ENCODE peak calls at places on chromosomes 13 and 19, in five cellular contexts. B is upper lobe of left lung, C is HepG2, E is A549, K is K562. F is an unnamed sample.
A peak's percentile ranks its signal among the peaks of the same experiment; 100 is the strongest.

GRCh38 chr13:46551410-46552301 is 1.3 kb upstream of the LRCH1 start:
- ATAC-seq in B (peak; percentile 61), C (peak; percentile 55), E (peak; percentile 70), K (peak; percentile 51), F (peak; percentile 21)

GRCh38 chr19:38059897-38060296 is 152.9 kb downstream of the SIPA1L3 start:
- ATAC-seq in B (no peak), C (no peak), E (no peak), K (no peak), F (no peak)

GRCh38 chr19:58560007-58560887 is 1.8 kb upstream of the UBE2M start:
- ATAC-seq in B (no peak), C (no peak), E (no peak), K (no peak), F (no peak)

GRCh38 chr19:5281588-5281987 is 59.0 kb downstream of the PTPRS start:
- ATAC-seq in B (peak; percentile 86), C (peak; percentile 35), E (no peak), K (no peak), F (peak; percentile 95)

GRCh38 chr13:51804295-51805172 is 571 bp upstream of the DHRS12 start:
- ATAC-seq in B (no peak), C (no peak), E (no peak), K (no peak), F (no peak)

GRCh38 chr19:50493171-50493570 is 16.5 kb upstream of the GARIN5A start:
- ATAC-seq in B (no peak), C (no peak), E (no peak), K (no peak), F (no peak)

GRCh38 chr19:4291200-4291732 is 10.9 kb downstream of the TMIGD2 start:
- ATAC-seq in B (no peak), C (no peak), E (no peak), K (no peak), F (no peak)

GRCh38 chr13:100517135-100517534 is 71.5 kb downstream of the GGACT start:
- ATAC-seq in B (no peak), C (peak; percentile 97), E (peak; percentile 69), K (no peak), F (no peak)

GRCh38 chr19:42352216-42352892 is 26.9 kb downstream of the MEGF8 start:
- ATAC-seq in B (no peak), C (no peak), E (peak; percentile 47), K (peak; percentile 49), F (no peak)

GRCh38 chr13:51202477-51203046 is 19.6 kb upstream of the FAM124A start:
- ATAC-seq in B (no peak), C (no peak), E (no peak), K (no peak), F (no peak)

GRCh38 chr19:36182612-36183454 is 30.6 kb upstream of the COX7A1 start:
- ATAC-seq in B (peak; percentile 34), C (no peak), E (peak; percentile 32), K (no peak), F (no peak)

GRCh38 chr13:48223016-48223385 is 10.0 kb upstream of the ITM2B start:
- ATAC-seq in B (no peak), C (no peak), E (no peak), K (no peak), F (no peak)

GRCh38 chr19:38245826-38246498 is 10.2 kb downstream of the PPP1R14A start:
- ATAC-seq in B (no peak), C (no peak), E (no peak), K (no peak), F (peak; percentile 71)

DNA sequence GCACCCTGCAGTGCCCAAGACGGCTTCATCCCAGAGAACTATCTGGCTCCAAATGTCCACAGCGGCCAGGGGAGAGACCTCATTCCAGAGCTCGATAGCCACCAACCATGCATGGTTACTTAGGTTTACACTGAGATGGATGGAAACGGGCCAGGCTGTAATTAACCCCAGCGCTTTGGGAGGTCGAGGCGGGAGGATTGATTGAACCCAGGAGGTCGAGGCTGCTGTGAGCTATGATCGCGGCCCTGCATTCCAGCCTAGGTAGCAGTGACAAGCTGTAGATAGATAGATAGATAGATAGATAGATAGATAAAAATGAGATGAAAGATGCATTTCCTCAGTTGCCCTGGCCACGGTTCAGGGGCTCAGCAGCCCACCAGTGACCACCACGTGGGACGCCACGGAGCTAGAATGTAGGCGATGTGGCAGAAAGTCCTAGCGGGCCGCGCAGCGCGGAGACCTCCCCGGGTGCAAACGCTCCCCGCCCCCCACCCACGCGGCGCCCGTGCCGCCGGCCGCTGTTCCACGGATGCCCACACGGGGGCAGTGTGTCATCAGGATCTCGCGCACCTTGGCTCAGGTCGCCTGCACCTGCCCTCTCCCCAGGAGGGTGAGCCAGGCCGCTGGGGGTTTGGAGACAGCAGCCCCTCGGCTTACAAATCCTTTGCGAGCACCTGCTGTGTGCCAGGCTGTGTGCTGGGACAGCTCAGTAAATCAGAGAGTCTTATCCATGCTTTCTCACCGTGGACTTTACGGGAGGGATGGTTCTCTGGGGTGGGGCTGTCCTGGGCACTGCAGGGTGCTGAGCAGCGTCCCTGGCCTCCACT is 13.5 kb upstream of the TLE5 start:
- ATAC-seq in B (peak; percentile 86), C (peak; percentile 77), E (peak; percentile 86), K (peak; percentile 74), F (peak; percentile 60)
- TF ChIP-seq EP300 in B (no peak), C (no peak), E (no peak), K (no peak), F (no peak)

GRCh38 chr19:17128403-17128802 is 52.8 kb downstream of the MYO9B start:
- ATAC-seq in B (no peak), C (no peak), E (no peak), K (no peak), F (no peak)
- H3K27ac ChIP-seq in B (no peak overlapping the region), C (no peak overlapping the region), E (no peak overlapping the region), K (no peak overlapping the region), F (no peak overlapping the region)

GRCh38 chr13:110455941-110456340 is 105.6 kb downstream of the RAB20 start:
- ATAC-seq in B (peak; percentile 87), C (peak; percentile 96), E (peak; percentile 98), K (peak; percentile 99), F (peak; percentile 90)
- H3K4me3 ChIP-seq in B (no peak overlapping the region), C (no peak overlapping the region), E (no peak overlapping the region), K (no peak overlapping the region), F (no peak overlapping the region)

DNA sequence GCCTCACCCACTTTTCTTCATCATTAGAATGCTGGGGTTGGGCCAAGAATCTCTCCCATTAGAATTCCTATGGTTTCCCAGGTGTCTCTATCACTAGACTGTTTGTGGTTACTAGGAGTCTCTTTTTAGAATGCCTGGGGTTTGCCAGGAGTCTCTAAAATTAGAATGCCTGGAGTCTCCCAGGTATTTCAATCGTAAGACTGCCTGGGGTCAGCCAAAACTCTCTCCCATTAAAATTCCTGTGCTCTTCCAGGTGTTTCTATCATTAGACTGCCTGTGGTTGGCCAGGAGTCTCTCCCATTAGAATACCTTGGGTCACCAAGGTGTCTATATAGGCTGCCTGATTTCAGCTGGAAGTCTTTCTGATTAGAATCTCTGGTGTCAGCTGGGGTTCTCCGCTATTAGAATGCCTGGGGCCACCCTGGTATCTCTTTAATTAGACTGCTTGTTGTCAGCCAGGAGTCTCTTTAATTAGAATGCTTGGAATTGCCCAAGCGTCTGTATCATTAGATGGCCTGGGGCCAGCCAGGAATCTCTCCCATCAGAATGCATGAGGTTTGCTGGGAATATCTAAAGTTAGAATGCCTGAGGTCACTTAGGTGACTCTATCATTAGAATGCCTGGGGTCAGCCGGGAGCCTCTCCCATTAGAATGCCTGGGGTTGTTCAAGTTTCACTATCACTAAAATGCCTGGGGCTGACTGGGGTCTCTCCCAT is 1479.2 kb downstream of the UQCRFS1 start:
- ATAC-seq in B (no peak), C (no peak), E (no peak), K (no peak), F (no peak)
- TF ChIP-seq EP300 in B (no peak), C (no peak), E (no peak), K (no peak), F (no peak)

GRCh38 chr19:44003461-44004134 is 841 bp downstream of the ZNF230 start:
- ATAC-seq in B (peak; percentile 28), C (peak; percentile 57), E (peak; percentile 53), K (peak; percentile 43), F (peak; percentile 19)

GRCh38 chr19:44005968-44006367 is 3.2 kb downstream of the ZNF230 start:
- ATAC-seq in B (no peak), C (no peak), E (no peak), K (no peak), F (no peak)

GRCh38 chr19:44002212-44002565 is 568 bp upstream of the ZNF230 start:
- ATAC-seq in B (no peak), C (no peak), E (peak; percentile 4), K (peak; percentile 7), F (no peak)

GRCh38 chr19:44007473-44007872 is 4.7 kb downstream of the ZNF230 start:
- ATAC-seq in B (no peak), C (no peak), E (no peak), K (no peak), F (no peak)

DNA sequence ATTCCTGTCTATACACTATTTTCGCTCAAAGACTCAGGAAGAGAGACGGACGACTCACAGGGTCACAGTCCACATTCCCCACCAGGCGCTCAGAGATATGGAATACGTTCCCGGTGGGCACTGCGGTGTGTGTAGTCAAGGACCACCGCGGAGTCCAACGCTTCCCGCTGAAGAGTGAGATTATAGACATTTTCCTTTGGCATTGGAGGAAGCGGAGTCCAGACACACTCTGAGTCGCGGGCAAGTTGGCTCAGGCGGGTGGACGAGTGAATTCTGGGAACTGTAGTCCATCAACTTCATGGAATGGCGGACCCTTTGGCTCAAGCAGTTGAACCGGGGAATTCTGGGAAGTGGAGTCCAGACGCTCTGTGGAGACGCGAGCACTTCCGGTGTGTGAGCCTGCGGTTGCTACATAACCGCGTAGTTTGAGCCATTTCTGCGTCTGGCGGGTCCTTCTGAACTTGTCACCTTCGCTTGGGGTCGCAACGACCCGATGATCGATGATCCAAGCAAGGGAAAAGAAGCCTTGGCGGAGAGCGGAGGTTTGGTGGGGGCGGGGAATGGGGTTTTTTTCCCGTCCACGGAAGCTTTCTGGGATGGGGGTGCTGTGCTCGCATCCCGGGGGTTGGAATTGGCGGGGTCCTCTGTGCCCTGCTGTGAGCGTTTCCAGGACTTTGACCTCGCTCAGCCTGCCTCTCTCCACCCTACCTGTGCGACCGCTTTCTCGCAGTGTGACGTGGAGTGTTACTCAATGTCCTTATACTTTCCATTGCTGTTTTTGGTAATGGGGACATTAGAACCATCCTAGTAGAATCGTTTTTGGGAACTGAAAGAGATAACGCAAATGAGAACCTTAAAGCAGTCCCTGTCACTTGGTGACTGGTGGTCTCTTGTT is at the start of gene ZNF230:
- ATAC-seq in B (peak; percentile 99), C (peak; percentile 98), E (peak; percentile 99), K (peak; percentile 100), F (peak; percentile 100)
- H3K27ac ChIP-seq in B (peak within 1 kb of the TSS; percentile 86), C (peak within 1 kb of the TSS; percentile 60), E (peak within 1 kb of the TSS; percentile 74), K (peak within 1 kb of the TSS; percentile 60), F (peak within 1 kb of the TSS; percentile 8)

GRCh38 chr13:97431365-97431764 is 2.6 kb upstream of the RAP2A start:
- ATAC-seq in B (no peak), C (no peak), E (no peak), K (no peak), F (no peak)

GRCh38 chr13:97430296-97430695 is 3.7 kb upstream of the RAP2A start:
- ATAC-seq in B (no peak), C (no peak), E (no peak), K (no peak), F (no peak)

GRCh38 chr13:97432232-97432916 is 1.6 kb upstream of the RAP2A start:
- ATAC-seq in B (no peak), C (no peak), E (no peak), K (no peak), F (no peak)

GRCh38 chr13:97426695-97427094 is 7.3 kb upstream of the RAP2A start:
- ATAC-seq in B (no peak), C (peak; percentile 74), E (no peak), K (no peak), F (no peak)

GRCh38 chr13:97429681-97430081 is 4.3 kb upstream of the RAP2A start:
- ATAC-seq in B (no peak), C (no peak), E (no peak), K (no peak), F (no peak)
- H3K4me3 ChIP-seq in B (no peak overlapping the region), C (no peak overlapping the region), E (no peak overlapping the region), K (no peak overlapping the region), F (peak overlapping the region; percentile 22)

GRCh38 chr19:18385675-18386542 is at the start of gene GDF15:
- ATAC-seq in B (peak; percentile 88), C (peak; percentile 81), E (peak; percentile 77), K (peak; percentile 88), F (peak; percentile 63)
- TF ChIP-seq EP300 in B (no peak), C (peak; percentile 75), E (no peak), K (peak; percentile 68), F (no peak)

F was measured in gastroesophageal sphincter.